ENCODE peak calls at places on chromosomes 4 and X, in four cellular contexts. One of them, this sample, is unnamed.

GRCh38 chr4:95155759-95156451 is 392.9 kb downstream of the UNC5C start:
- DNase-seq in activated T-helper 1 cell treated with anti-CD3 and anti-CD28 coated beads, Interleukin-2, amount 50 U/mL, for 16 hours: no peak
- DNase-seq in NCI-H774: no peak
- DNase-seq in COR-L47: no peak
- DNase-seq in this sample: peak; percentile 53

GRCh38 chr4:24701683-24702082 is 93.7 kb upstream of the SOD3 start:
- DNase-seq in COR-L47: no peak
- DNase-seq in activated T-helper 1 cell treated with anti-CD3 and anti-CD28 coated beads, Interleukin-2, amount 50 U/mL, for 16 hours: no peak
- DNase-seq in NCI-H774: no peak
- DNase-seq in this sample: no peak

GRCh38 chrX:112834016-112834855 is 6.4 kb downstream of the AMOT start:
- DNase-seq in NCI-H774: no peak
- DNase-seq in activated T-helper 1 cell treated with anti-CD3 and anti-CD28 coated beads, Interleukin-2, amount 50 U/mL, for 16 hours: no peak
- DNase-seq in COR-L47: no peak
- DNase-seq in this sample: no peak

GRCh38 chr4:98517444-98518021 is 140.9 kb downstream of the TSPAN5 start:
- DNase-seq in activated T-helper 1 cell treated with anti-CD3 and anti-CD28 coated beads, Interleukin-2, amount 50 U/mL, for 16 hours: no peak
- DNase-seq in NCI-H774: no peak
- DNase-seq in COR-L47: no peak
- DNase-seq in this sample: peak; percentile 71

GRCh38 chrX:145609951-145610511 is 207.6 kb upstream of the SLITRK2 start:
- DNase-seq in COR-L47: no peak
- DNase-seq in activated T-helper 1 cell treated with anti-CD3 and anti-CD28 coated beads, Interleukin-2, amount 50 U/mL, for 16 hours: no peak
- DNase-seq in NCI-H774: no peak
- DNase-seq in this sample: no peak

GRCh38 chrX:113868169-113868568 is 715.7 kb upstream of the HTR2C start:
- DNase-seq in NCI-H774: no peak
- DNase-seq in activated T-helper 1 cell treated with anti-CD3 and anti-CD28 coated beads, Interleukin-2, amount 50 U/mL, for 16 hours: no peak
- DNase-seq in COR-L47: no peak
- DNase-seq in this sample: no peak

GRCh38 chr4:155025762-155026457 is 182.5 kb upstream of the NPY2R start:
- DNase-seq in NCI-H774: no peak
- DNase-seq in activated T-helper 1 cell treated with anti-CD3 and anti-CD28 coated beads, Interleukin-2, amount 50 U/mL, for 16 hours: no peak
- DNase-seq in COR-L47: peak; percentile 30
- DNase-seq in this sample: peak; percentile 21

GRCh38 chrX:323721-324628 is 5.4 kb upstream of the GTPBP6 start:
- DNase-seq in NCI-H774: no peak
- DNase-seq in activated T-helper 1 cell treated with anti-CD3 and anti-CD28 coated beads, Interleukin-2, amount 50 U/mL, for 16 hours: no peak
- DNase-seq in COR-L47: no peak
- DNase-seq in this sample: no peak

GRCh38 chr4:125838239-125838601 is 523.5 kb downstream of the FAT4 start:
- DNase-seq in activated T-helper 1 cell treated with anti-CD3 and anti-CD28 coated beads, Interleukin-2, amount 50 U/mL, for 16 hours: no peak
- DNase-seq in NCI-H774: no peak
- DNase-seq in COR-L47: no peak
- DNase-seq in this sample: no peak

GRCh38 chr4:103429283-103429682 is 231.1 kb upstream of the CENPE start:
- DNase-seq in COR-L47: no peak
- DNase-seq in activated T-helper 1 cell treated with anti-CD3 and anti-CD28 coated beads, Interleukin-2, amount 50 U/mL, for 16 hours: no peak
- DNase-seq in NCI-H774: no peak
- DNase-seq in this sample: peak; percentile 16

GRCh38 chr4:118884716-118885115 is 3.9 kb upstream of the SYNPO2 start:
- DNase-seq in activated T-helper 1 cell treated with anti-CD3 and anti-CD28 coated beads, Interleukin-2, amount 50 U/mL, for 16 hours: no peak
- DNase-seq in COR-L47: no peak
- DNase-seq in NCI-H774: no peak
- DNase-seq in this sample: no peak

GRCh38 chr4:76569225-76569624 is 134.2 kb downstream of the SHROOM3 start:
- DNase-seq in NCI-H774: no peak
- DNase-seq in COR-L47: no peak
- DNase-seq in activated T-helper 1 cell treated with anti-CD3 and anti-CD28 coated beads, Interleukin-2, amount 50 U/mL, for 16 hours: no peak
- DNase-seq in this sample: no peak